ENCODE peak calls at places on chromosome 12, in five cellular contexts. One of them, this sample, is unnamed.

GRCh38 chr12:6827437-6827894 is 741 bp upstream of the P3H3 start:
- DNase-seq in stimulated activated CD8-positive, alpha-beta memory T cell treated with anti-CD3 and anti-CD28 coated beads, Interleukin-4, amount 100 ng/mL, for 48 hours: peak
- DNase-seq in glomerular endothelial cell: no peak
- DNase-seq in stimulated activated CD4-positive, alpha-beta T cell treated with anti-CD3 and anti-CD28 coated beads, Interleukin-12 subunit alpha, Interleukin-12 subunit beta, amount 100 ng/mL, for 24 hours: peak
- DNase-seq in lower leg skin: peak
- DNase-seq in this sample: peak

GRCh38 chr12:110600254-110600653 is 13.7 kb upstream of the TCTN1 start:
- DNase-seq in stimulated activated CD8-positive, alpha-beta memory T cell treated with anti-CD3 and anti-CD28 coated beads, Interleukin-4, amount 100 ng/mL, for 48 hours: no peak
- DNase-seq in glomerular endothelial cell: no peak
- DNase-seq in stimulated activated CD4-positive, alpha-beta T cell treated with anti-CD3 and anti-CD28 coated beads, Interleukin-12 subunit alpha, Interleukin-12 subunit beta, amount 100 ng/mL, for 24 hours: no peak
- DNase-seq in lower leg skin: no peak
- DNase-seq in this sample: no peak

GRCh38 chr12:119988440-119988787 is 622 bp upstream of the BICDL1 start:
- DNase-seq in stimulated activated CD8-positive, alpha-beta memory T cell treated with anti-CD3 and anti-CD28 coated beads, Interleukin-4, amount 100 ng/mL, for 48 hours: no peak
- DNase-seq in glomerular endothelial cell: no peak
- DNase-seq in stimulated activated CD4-positive, alpha-beta T cell treated with anti-CD3 and anti-CD28 coated beads, Interleukin-12 subunit alpha, Interleukin-12 subunit beta, amount 100 ng/mL, for 24 hours: no peak
- DNase-seq in lower leg skin: no peak
- DNase-seq in this sample: no peak

GRCh38 chr12:124032265-124032886 is 59.4 kb downstream of the ZNF664 start:
- DNase-seq in stimulated activated CD8-positive, alpha-beta memory T cell treated with anti-CD3 and anti-CD28 coated beads, Interleukin-4, amount 100 ng/mL, for 48 hours: peak
- DNase-seq in glomerular endothelial cell: no peak
- DNase-seq in stimulated activated CD4-positive, alpha-beta T cell treated with anti-CD3 and anti-CD28 coated beads, Interleukin-12 subunit alpha, Interleukin-12 subunit beta, amount 100 ng/mL, for 24 hours: peak
- DNase-seq in lower leg skin: no peak
- DNase-seq in this sample: no peak

GRCh38 chr12:5014269-5014668 is 29.4 kb upstream of the KCNA5 start:
- DNase-seq in stimulated activated CD8-positive, alpha-beta memory T cell treated with anti-CD3 and anti-CD28 coated beads, Interleukin-4, amount 100 ng/mL, for 48 hours: no peak
- DNase-seq in glomerular endothelial cell: no peak
- DNase-seq in stimulated activated CD4-positive, alpha-beta T cell treated with anti-CD3 and anti-CD28 coated beads, Interleukin-12 subunit alpha, Interleukin-12 subunit beta, amount 100 ng/mL, for 24 hours: no peak
- DNase-seq in lower leg skin: no peak
- DNase-seq in this sample: no peak

GRCh38 chr12:116319316-116319715 is 41.8 kb upstream of the MED13L start:
- DNase-seq in stimulated activated CD8-positive, alpha-beta memory T cell treated with anti-CD3 and anti-CD28 coated beads, Interleukin-4, amount 100 ng/mL, for 48 hours: no peak
- DNase-seq in glomerular endothelial cell: no peak
- DNase-seq in stimulated activated CD4-positive, alpha-beta T cell treated with anti-CD3 and anti-CD28 coated beads, Interleukin-12 subunit alpha, Interleukin-12 subunit beta, amount 100 ng/mL, for 24 hours: no peak
- DNase-seq in lower leg skin: no peak
- DNase-seq in this sample: no peak

GRCh38 chr12:27474344-27474743 is 27.8 kb downstream of the SMCO2 start:
- DNase-seq in stimulated activated CD8-positive, alpha-beta memory T cell treated with anti-CD3 and anti-CD28 coated beads, Interleukin-4, amount 100 ng/mL, for 48 hours: no peak
- DNase-seq in glomerular endothelial cell: no peak
- DNase-seq in stimulated activated CD4-positive, alpha-beta T cell treated with anti-CD3 and anti-CD28 coated beads, Interleukin-12 subunit alpha, Interleukin-12 subunit beta, amount 100 ng/mL, for 24 hours: no peak
- DNase-seq in lower leg skin: no peak
- DNase-seq in this sample: peak

GRCh38 chr12:96120359-96121100 is 73.6 kb upstream of the ELK3 start:
- DNase-seq in stimulated activated CD8-positive, alpha-beta memory T cell treated with anti-CD3 and anti-CD28 coated beads, Interleukin-4, amount 100 ng/mL, for 48 hours: no peak
- DNase-seq in glomerular endothelial cell: no peak
- DNase-seq in stimulated activated CD4-positive, alpha-beta T cell treated with anti-CD3 and anti-CD28 coated beads, Interleukin-12 subunit alpha, Interleukin-12 subunit beta, amount 100 ng/mL, for 24 hours: no peak
- DNase-seq in lower leg skin: no peak
- DNase-seq in this sample: no peak

GRCh38 chr12:98503343-98503592 is 12.1 kb upstream of the TMPO start:
- DNase-seq in stimulated activated CD8-positive, alpha-beta memory T cell treated with anti-CD3 and anti-CD28 coated beads, Interleukin-4, amount 100 ng/mL, for 48 hours: peak
- DNase-seq in glomerular endothelial cell: peak
- DNase-seq in stimulated activated CD4-positive, alpha-beta T cell treated with anti-CD3 and anti-CD28 coated beads, Interleukin-12 subunit alpha, Interleukin-12 subunit beta, amount 100 ng/mL, for 24 hours: peak
- DNase-seq in lower leg skin: peak
- DNase-seq in this sample: peak

GRCh38 chr12:41419151-41419893 is 231.2 kb downstream of the PDZRN4 start:
- DNase-seq in stimulated activated CD8-positive, alpha-beta memory T cell treated with anti-CD3 and anti-CD28 coated beads, Interleukin-4, amount 100 ng/mL, for 48 hours: no peak
- DNase-seq in glomerular endothelial cell: no peak
- DNase-seq in stimulated activated CD4-positive, alpha-beta T cell treated with anti-CD3 and anti-CD28 coated beads, Interleukin-12 subunit alpha, Interleukin-12 subunit beta, amount 100 ng/mL, for 24 hours: no peak
- DNase-seq in lower leg skin: no peak
- DNase-seq in this sample: no peak

GRCh38 chr12:7555752-7556151 is 52.2 kb upstream of the CD163 start:
- DNase-seq in stimulated activated CD8-positive, alpha-beta memory T cell treated with anti-CD3 and anti-CD28 coated beads, Interleukin-4, amount 100 ng/mL, for 48 hours: no peak
- DNase-seq in glomerular endothelial cell: peak
- DNase-seq in stimulated activated CD4-positive, alpha-beta T cell treated with anti-CD3 and anti-CD28 coated beads, Interleukin-12 subunit alpha, Interleukin-12 subunit beta, amount 100 ng/mL, for 24 hours: no peak
- DNase-seq in lower leg skin: no peak
- DNase-seq in this sample: no peak

GRCh38 chr12:58914457-58914856 is 5.8 kb downstream of the LRIG3 start:
- DNase-seq in stimulated activated CD8-positive, alpha-beta memory T cell treated with anti-CD3 and anti-CD28 coated beads, Interleukin-4, amount 100 ng/mL, for 48 hours: no peak
- DNase-seq in glomerular endothelial cell: no peak
- DNase-seq in stimulated activated CD4-positive, alpha-beta T cell treated with anti-CD3 and anti-CD28 coated beads, Interleukin-12 subunit alpha, Interleukin-12 subunit beta, amount 100 ng/mL, for 24 hours: no peak
- DNase-seq in lower leg skin: no peak
- DNase-seq in this sample: no peak

GRCh38 chr12:132411457-132411856 is 78.5 kb upstream of the FBRSL1 start:
- DNase-seq in stimulated activated CD8-positive, alpha-beta memory T cell treated with anti-CD3 and anti-CD28 coated beads, Interleukin-4, amount 100 ng/mL, for 48 hours: no peak
- DNase-seq in glomerular endothelial cell: no peak
- DNase-seq in stimulated activated CD4-positive, alpha-beta T cell treated with anti-CD3 and anti-CD28 coated beads, Interleukin-12 subunit alpha, Interleukin-12 subunit beta, amount 100 ng/mL, for 24 hours: no peak
- DNase-seq in lower leg skin: no peak
- DNase-seq in this sample: no peak

GRCh38 chr12:132141976-132142678 is 2.0 kb downstream of the DDX51 start:
- DNase-seq in stimulated activated CD8-positive, alpha-beta memory T cell treated with anti-CD3 and anti-CD28 coated beads, Interleukin-4, amount 100 ng/mL, for 48 hours: no peak
- DNase-seq in glomerular endothelial cell: no peak
- DNase-seq in stimulated activated CD4-positive, alpha-beta T cell treated with anti-CD3 and anti-CD28 coated beads, Interleukin-12 subunit alpha, Interleukin-12 subunit beta, amount 100 ng/mL, for 24 hours: no peak
- DNase-seq in lower leg skin: no peak
- DNase-seq in this sample: no peak

GRCh38 chr12:93540506-93540905 is 32.0 kb upstream of the SOCS2 start:
- DNase-seq in stimulated activated CD8-positive, alpha-beta memory T cell treated with anti-CD3 and anti-CD28 coated beads, Interleukin-4, amount 100 ng/mL, for 48 hours: no peak
- DNase-seq in glomerular endothelial cell: no peak
- DNase-seq in stimulated activated CD4-positive, alpha-beta T cell treated with anti-CD3 and anti-CD28 coated beads, Interleukin-12 subunit alpha, Interleukin-12 subunit beta, amount 100 ng/mL, for 24 hours: no peak
- DNase-seq in lower leg skin: no peak
- DNase-seq in this sample: no peak

GRCh38 chr12:59070534-59070933 is 150.2 kb upstream of the LRIG3 start:
- DNase-seq in stimulated activated CD8-positive, alpha-beta memory T cell treated with anti-CD3 and anti-CD28 coated beads, Interleukin-4, amount 100 ng/mL, for 48 hours: no peak
- DNase-seq in glomerular endothelial cell: no peak
- DNase-seq in stimulated activated CD4-positive, alpha-beta T cell treated with anti-CD3 and anti-CD28 coated beads, Interleukin-12 subunit alpha, Interleukin-12 subunit beta, amount 100 ng/mL, for 24 hours: no peak
- DNase-seq in lower leg skin: no peak
- DNase-seq in this sample: no peak

GRCh38 chr12:127559349-127560040 is 707.5 kb upstream of the TMEM132C start:
- DNase-seq in stimulated activated CD8-positive, alpha-beta memory T cell treated with anti-CD3 and anti-CD28 coated beads, Interleukin-4, amount 100 ng/mL, for 48 hours: peak
- DNase-seq in glomerular endothelial cell: peak
- DNase-seq in stimulated activated CD4-positive, alpha-beta T cell treated with anti-CD3 and anti-CD28 coated beads, Interleukin-12 subunit alpha, Interleukin-12 subunit beta, amount 100 ng/mL, for 24 hours: peak
- DNase-seq in lower leg skin: no peak
- DNase-seq in this sample: peak

GRCh38 chr12:92300781-92301180 is 155.1 kb upstream of the BTG1 start:
- DNase-seq in stimulated activated CD8-positive, alpha-beta memory T cell treated with anti-CD3 and anti-CD28 coated beads, Interleukin-4, amount 100 ng/mL, for 48 hours: no peak
- DNase-seq in glomerular endothelial cell: no peak
- DNase-seq in stimulated activated CD4-positive, alpha-beta T cell treated with anti-CD3 and anti-CD28 coated beads, Interleukin-12 subunit alpha, Interleukin-12 subunit beta, amount 100 ng/mL, for 24 hours: no peak
- DNase-seq in lower leg skin: no peak
- DNase-seq in this sample: no peak